ENCODE peak calls at places on chromosomes 2 and 18, in seven cellular contexts. N is activated T-cell treated with anti-CD3 and anti-CD28 coated beads, Interleukin-2, amount 50 U/mL, for 72 hours; R is heart right ventricle; F is HFFc6; V is AG20443; M is natural killer cell treated with Interleukin-12 subunit alpha and Interleukin-12 subunit beta and Interleukin-15 and Interleukin-18, amount 100 ng/mL, for 72 hours; I is SW480. B is an unnamed sample.

GRCh38 chr2:230520875-230521155 is 104.8 kb downstream of the SP100 start:
- DNase-seq in I (no peak), F (peak; percentile 33), R (no peak), N (no peak), V (no peak), M (no peak), B (no peak)

GRCh38 chr2:3516831-3517230 is 2.5 kb downstream of the ADI1 start:
- DNase-seq in N (no peak), V (no peak), F (no peak), I (no peak), M (no peak), R (no peak), B (no peak)

GRCh38 chr18:59909289-59910036 is 9.7 kb downstream of the PMAIP1 start:
- DNase-seq in N (no peak), F (no peak), I (no peak), V (no peak), R (no peak), M (no peak), B (no peak)

GRCh38 chr2:96546321-96546720 is 9.8 kb downstream of the ARID5A start:
- DNase-seq in M (peak; percentile 78), R (no peak), V (no peak), F (no peak), N (no peak), I (no peak), B (no peak)

GRCh38 chr2:102025016-102025491 is 33.3 kb downstream of the IL1R2 start:
- DNase-seq in R (no peak), N (no peak), V (peak; percentile 28), M (no peak), F (peak; percentile 10), I (no peak), B (peak; percentile 61)

GRCh38 chr18:49846263-49846662 is 32.9 kb upstream of the ACAA2 start:
- DNase-seq in F (peak; percentile 61), M (no peak), R (peak; percentile 29), V (peak; percentile 89), N (no peak), I (no peak), B (no peak)

GRCh38 chr2:112168422-112169124 is 30.4 kb downstream of the FBLN7 start:
- DNase-seq in N (no peak), I (peak; percentile 16), F (no peak), V (peak; percentile 83), R (no peak), M (no peak), B (no peak)

GRCh38 chr2:219123356-219124143 is 37.1 kb downstream of the NHEJ1 start:
- DNase-seq in N (no peak), I (no peak), V (no peak), M (no peak), R (no peak), F (no peak), B (no peak)

GRCh38 chr18:56541790-56542189 is 96.6 kb downstream of the TXNL1 start:
- DNase-seq in M (no peak), R (no peak), F (no peak), N (no peak), V (no peak), I (no peak), B (no peak)

GRCh38 chr18:11072632-11073031 is 76.7 kb downstream of the PIEZO2 start:
- DNase-seq in N (no peak), F (no peak), M (no peak), I (no peak), R (no peak), V (no peak), B (no peak)

GRCh38 chr2:8515390-8515761 is 166.5 kb upstream of the ID2 start:
- DNase-seq in N (peak; percentile 66), I (no peak), M (peak; percentile 73), F (no peak), R (peak; percentile 47), V (no peak), B (peak; percentile 78)

GRCh38 chr2:215817046-215817445 is 196.3 kb downstream of the MREG start:
- DNase-seq in N (no peak), R (no peak), V (no peak), M (no peak), F (no peak), I (no peak), B (no peak)

GRCh38 chr18:49456794-49457193 is 3.7 kb downstream of the DYM start:
- DNase-seq in N (no peak), R (no peak), M (no peak), I (no peak), V (no peak), F (no peak), B (no peak)